ENCODE peak calls at places on chromosomes 5 and 9, in five cellular contexts. One of them, this sample, is unnamed. For H3K36me3, the result is how much of the 10 kb centered on the place peaks cover.

GRCh38 chr9:123536455-123536868 is 180.5 kb downstream of the CRB2 start:
- DNase-seq in BE2C: no peak
- DNase-seq in aorta: no peak
- DNase-seq in SK-N-SH: no peak
- DNase-seq in WERI-Rb-1: no peak
- DNase-seq in this sample: no peak

GRCh38 chr5:35877655-35878054 is 21.0 kb downstream of the IL7R start:
- DNase-seq in aorta: no peak
- DNase-seq in BE2C: no peak
- DNase-seq in SK-N-SH: no peak
- DNase-seq in WERI-Rb-1: no peak
- DNase-seq in this sample: no peak

GRCh38 chr5:173572431-173573125 is 43.9 kb downstream of the BOD1 start:
- DNase-seq in aorta: no peak
- DNase-seq in BE2C: no peak
- DNase-seq in WERI-Rb-1: no peak
- DNase-seq in SK-N-SH: peak
- DNase-seq in this sample: no peak

GRCh38 chr9:129164246-129164930 is 13.7 kb downstream of the IER5L start:
- DNase-seq in WERI-Rb-1: no peak
- DNase-seq in BE2C: no peak
- DNase-seq in SK-N-SH: no peak
- DNase-seq in aorta: no peak
- DNase-seq in this sample: peak

GRCh38 chr9:95505676-95506437 is 10.9 kb downstream of the PTCH1 start:
- DNase-seq in WERI-Rb-1: peak
- DNase-seq in SK-N-SH: peak
- DNase-seq in BE2C: peak
- DNase-seq in aorta: peak
- DNase-seq in this sample: peak

GRCh38 chr5:154196955-154197652 is 6.6 kb downstream of the GALNT10 start:
- DNase-seq in aorta: no peak
- DNase-seq in SK-N-SH: peak
- DNase-seq in BE2C: peak
- DNase-seq in WERI-Rb-1: no peak
- DNase-seq in this sample: no peak

GRCh38 chr9:35079426-35080341 is at the start of gene FANCG:
- DNase-seq in SK-N-SH: peak
- DNase-seq in aorta: peak
- DNase-seq in BE2C: peak
- DNase-seq in WERI-Rb-1: peak
- DNase-seq in this sample: peak

GRCh38 chr5:165029471-165029870 is 1524.1 kb downstream of the MAT2B start:
- DNase-seq in aorta: no peak
- DNase-seq in WERI-Rb-1: peak
- DNase-seq in BE2C: peak
- DNase-seq in SK-N-SH: peak
- DNase-seq in this sample: peak

GRCh38 chr5:5340206-5340729 is 82.2 kb upstream of the ICE1 start:
- DNase-seq in aorta: peak
- DNase-seq in WERI-Rb-1: peak
- DNase-seq in BE2C: peak
- DNase-seq in SK-N-SH: peak
- DNase-seq in this sample: peak

GRCh38 chr5:135036405-135036804 is 2.4 kb upstream of the PITX1 start:
- DNase-seq in SK-N-SH: no peak
- DNase-seq in aorta: peak
- DNase-seq in WERI-Rb-1: no peak
- DNase-seq in BE2C: no peak
- DNase-seq in this sample: no peak

GRCh38 chr5:73170522-73170921 is 2.5 kb upstream of the TMEM174 start:
- DNase-seq in BE2C: peak
- DNase-seq in aorta: no peak
- DNase-seq in WERI-Rb-1: peak
- DNase-seq in SK-N-SH: no peak
- DNase-seq in this sample: peak

GRCh38 chr9:109793196-109793595 is 13.2 kb downstream of the PALM2AKAP2 start:
- DNase-seq in BE2C: no peak
- DNase-seq in aorta: no peak
- DNase-seq in WERI-Rb-1: no peak
- DNase-seq in SK-N-SH: no peak
- DNase-seq in this sample: no peak

GRCh38 chr9:114370985-114371335 is 16.8 kb downstream of the AKNA start:
- DNase-seq in WERI-Rb-1: peak
- DNase-seq in BE2C: no peak
- DNase-seq in SK-N-SH: no peak
- DNase-seq in aorta: peak
- DNase-seq in this sample: no peak

GRCh38 chr9:121213136-121213806 is 11.6 kb upstream of the RAB14 start:
- DNase-seq in BE2C: peak
- DNase-seq in SK-N-SH: peak
- DNase-seq in aorta: peak
- DNase-seq in WERI-Rb-1: peak
- DNase-seq in this sample: peak

GRCh38 chr5:156402387-156402921 is 75.5 kb downstream of the SGCD start:
- DNase-seq in aorta: no peak
- DNase-seq in SK-N-SH: no peak
- DNase-seq in WERI-Rb-1: no peak
- DNase-seq in BE2C: no peak
- DNase-seq in this sample: peak

GRCh38 chr5:115050860-115051259 is 118.8 kb downstream of the TRIM36 start:
- DNase-seq in WERI-Rb-1: no peak
- DNase-seq in BE2C: no peak
- DNase-seq in SK-N-SH: no peak
- DNase-seq in aorta: no peak
- DNase-seq in this sample: no peak

GRCh38 chr9:117825609-117826347 is 121.6 kb downstream of the TLR4 start:
- DNase-seq in aorta: no peak
- DNase-seq in WERI-Rb-1: no peak
- DNase-seq in SK-N-SH: no peak
- DNase-seq in BE2C: no peak
- DNase-seq in this sample: no peak

GRCh38 chr5:179798771-179799643 is 5.2 kb downstream of the LTC4S start:
- DNase-seq in BE2C: no peak
- DNase-seq in aorta: no peak
- DNase-seq in SK-N-SH: no peak
- DNase-seq in WERI-Rb-1: no peak
- DNase-seq in this sample: no peak

GRCh38 chr9:113587471-113588031 is 124.0 kb downstream of the RGS3 start:
- DNase-seq in SK-N-SH: peak
- DNase-seq in aorta: peak
- DNase-seq in BE2C: peak
- DNase-seq in WERI-Rb-1: peak
- DNase-seq in this sample: peak

GRCh38 chr5:94524841-94525697 is 93.3 kb downstream of the KIAA0825 start:
- DNase-seq in BE2C: peak
- DNase-seq in WERI-Rb-1: peak
- DNase-seq in aorta: no peak
- DNase-seq in SK-N-SH: peak
- DNase-seq in this sample: peak

GRCh38 chr5:95884021-95884333 is 61.5 kb upstream of the GLRX start:
- DNase-seq in SK-N-SH: no peak
- DNase-seq in WERI-Rb-1: no peak
- DNase-seq in aorta: no peak
- DNase-seq in BE2C: no peak
- DNase-seq in this sample: no peak

GRCh38 chr5:9156282-9156681 is 389.6 kb downstream of the SEMA5A start:
- DNase-seq in WERI-Rb-1: peak
- DNase-seq in aorta: no peak
- DNase-seq in BE2C: no peak
- DNase-seq in SK-N-SH: peak
- DNase-seq in this sample: peak

GRCh38 chr5:2896371-2897275 is 145.1 kb upstream of the IRX2 start:
- DNase-seq in WERI-Rb-1: no peak
- DNase-seq in SK-N-SH: no peak
- DNase-seq in aorta: no peak
- DNase-seq in BE2C: no peak
- DNase-seq in this sample: no peak

GRCh38 chr5:109413463-109413862 is 3.7 kb upstream of the PJA2 start:
- DNase-seq in SK-N-SH: no peak
- DNase-seq in WERI-Rb-1: no peak
- DNase-seq in BE2C: no peak
- DNase-seq in aorta: no peak
- DNase-seq in this sample: no peak

GRCh38 chr9:10062629-10063395 is 550.0 kb downstream of the PTPRD start:
- DNase-seq in SK-N-SH: no peak
- DNase-seq in aorta: no peak
- DNase-seq in BE2C: no peak
- DNase-seq in WERI-Rb-1: no peak
- DNase-seq in this sample: no peak

GRCh38 chr9:131889437-131890244 is 149.8 kb upstream of the RAPGEF1 start:
- DNase-seq in WERI-Rb-1: no peak
- DNase-seq in BE2C: peak
- DNase-seq in SK-N-SH: peak
- DNase-seq in aorta: no peak
- DNase-seq in this sample: no peak

GRCh38 chr9:73059304-73059703 is 92.4 kb upstream of the ANXA1 start:
- DNase-seq in BE2C: no peak
- DNase-seq in aorta: no peak
- DNase-seq in WERI-Rb-1: no peak
- DNase-seq in SK-N-SH: no peak
- DNase-seq in this sample: no peak

GRCh38 chr5:17360879-17361278 is 137.2 kb upstream of the TAF11L2 start:
- DNase-seq in BE2C: peak
- DNase-seq in WERI-Rb-1: no peak
- DNase-seq in aorta: no peak
- DNase-seq in SK-N-SH: no peak
- DNase-seq in this sample: no peak

GRCh38 chr5:91174418-91174817 is 208.7 kb downstream of the ARRDC3 start:
- DNase-seq in WERI-Rb-1: no peak
- DNase-seq in BE2C: no peak
- DNase-seq in aorta: no peak
- DNase-seq in SK-N-SH: no peak
- DNase-seq in this sample: no peak

DNA sequence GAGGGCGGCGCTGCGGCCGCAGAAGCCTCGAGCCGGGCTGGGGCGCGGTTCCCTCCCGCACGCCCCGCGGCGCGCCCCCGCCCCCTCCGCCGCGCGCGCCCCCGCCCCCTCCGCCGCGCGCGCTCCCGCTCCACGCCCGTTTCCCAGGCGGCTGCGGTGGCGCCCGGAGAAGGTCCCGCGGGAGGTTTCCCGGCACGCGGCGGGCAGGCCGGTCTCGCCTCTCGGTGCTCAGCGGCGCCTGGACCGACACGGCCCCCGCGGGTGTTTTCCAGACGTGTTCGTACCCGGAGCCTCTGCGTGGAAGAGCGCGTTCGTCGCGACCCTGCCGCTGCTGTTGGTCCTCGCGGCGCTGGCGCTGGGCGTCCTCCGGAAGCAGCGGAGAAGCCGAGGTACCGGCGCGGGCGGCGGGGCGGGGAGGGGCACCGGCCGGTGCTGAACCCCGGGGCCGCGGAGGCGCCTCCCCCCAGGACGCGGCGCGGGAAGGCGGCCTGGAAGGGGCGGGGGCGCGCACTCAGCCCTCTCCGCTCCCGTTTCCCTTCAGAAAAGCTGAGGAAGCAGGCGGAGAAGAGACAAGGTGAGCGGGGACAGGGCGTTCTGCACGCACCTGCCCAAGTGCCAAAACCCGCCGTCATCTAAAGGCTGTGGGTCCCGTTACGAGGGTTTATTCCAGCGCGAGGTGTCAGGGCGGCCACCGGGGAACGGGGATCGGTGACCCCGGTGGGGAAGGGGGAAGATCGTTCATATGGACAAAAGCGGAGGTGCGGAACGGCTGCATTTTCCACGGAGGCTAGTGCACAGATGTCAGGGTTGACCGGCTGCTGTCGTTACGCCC is 13.1 kb downstream of the BTNL9 start:
- DNase-seq in BE2C: no peak
- DNase-seq in SK-N-SH: peak
- DNase-seq in WERI-Rb-1: no peak
- DNase-seq in aorta: no peak
- DNase-seq in this sample: peak
- H3K4me3 ChIP-seq in BE2C: no peak
- H3K4me3 ChIP-seq in SK-N-SH: peak
- H3K4me3 ChIP-seq in WERI-Rb-1: peak
- H3K4me3 ChIP-seq in aorta: peak
- H3K4me3 ChIP-seq in this sample: peak

DNA sequence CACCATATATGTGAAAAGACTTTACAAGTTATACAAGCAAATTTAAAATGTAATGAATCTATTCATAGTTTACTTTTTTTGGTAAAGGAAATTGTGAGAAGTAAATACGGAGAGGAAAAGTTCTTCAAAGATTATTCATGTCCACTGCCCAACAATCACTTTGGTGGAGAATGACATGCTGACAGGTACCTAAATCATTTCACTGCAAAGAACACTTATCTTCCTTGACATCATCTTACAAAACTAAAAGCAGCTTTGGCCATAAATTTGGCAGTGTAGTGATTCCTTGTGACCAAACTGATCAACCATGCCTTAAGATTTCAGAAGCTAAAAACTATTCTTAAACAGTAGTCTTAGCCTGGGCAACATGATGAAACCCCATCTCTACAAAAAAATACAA is 42.5 kb downstream of the GOLPH3 start:
- DNase-seq in BE2C: no peak
- DNase-seq in SK-N-SH: no peak
- DNase-seq in aorta: no peak
- DNase-seq in WERI-Rb-1: no peak
- DNase-seq in this sample: no peak
- H3K36me3 ChIP-seq in BE2C: under half
- H3K36me3 ChIP-seq in SK-N-SH: half or more
- H3K36me3 ChIP-seq in aorta: under half
- H3K36me3 ChIP-seq in WERI-Rb-1: half or more
- H3K36me3 ChIP-seq in this sample: under half

GRCh38 chr9:8282555-8282954 is 483.0 kb upstream of the DMAC1 start:
- DNase-seq in aorta: no peak
- DNase-seq in SK-N-SH: no peak
- DNase-seq in WERI-Rb-1: no peak
- DNase-seq in BE2C: no peak
- DNase-seq in this sample: no peak

GRCh38 chr9:8278048-8278447 is 478.5 kb upstream of the DMAC1 start:
- DNase-seq in SK-N-SH: no peak
- DNase-seq in BE2C: no peak
- DNase-seq in WERI-Rb-1: no peak
- DNase-seq in aorta: no peak
- DNase-seq in this sample: no peak
- H3K4me3 ChIP-seq in SK-N-SH: no peak
- H3K4me3 ChIP-seq in BE2C: no peak
- H3K4me3 ChIP-seq in WERI-Rb-1: no peak
- H3K4me3 ChIP-seq in aorta: no peak
- H3K4me3 ChIP-seq in this sample: no peak

GRCh38 chr5:98793223-98793622 is 19.8 kb downstream of the RGMB start:
- DNase-seq in BE2C: no peak
- DNase-seq in WERI-Rb-1: no peak
- DNase-seq in aorta: no peak
- DNase-seq in SK-N-SH: no peak
- DNase-seq in this sample: no peak

GRCh38 chr5:98791110-98791509 is 17.6 kb downstream of the RGMB start:
- DNase-seq in SK-N-SH: no peak
- DNase-seq in BE2C: no peak
- DNase-seq in WERI-Rb-1: no peak
- DNase-seq in aorta: no peak
- DNase-seq in this sample: no peak

GRCh38 chr5:98794414-98795080 is 21.1 kb downstream of the RGMB start:
- DNase-seq in aorta: no peak
- DNase-seq in SK-N-SH: no peak
- DNase-seq in BE2C: no peak
- DNase-seq in WERI-Rb-1: no peak
- DNase-seq in this sample: no peak

GRCh38 chr5:98794001-98794400 is 20.5 kb downstream of the RGMB start:
- DNase-seq in WERI-Rb-1: no peak
- DNase-seq in SK-N-SH: no peak
- DNase-seq in BE2C: no peak
- DNase-seq in aorta: no peak
- DNase-seq in this sample: no peak

GRCh38 chr5:98791928-98792580 is 18.6 kb downstream of the RGMB start:
- DNase-seq in WERI-Rb-1: no peak
- DNase-seq in BE2C: no peak
- DNase-seq in SK-N-SH: no peak
- DNase-seq in aorta: no peak
- DNase-seq in this sample: no peak
- H3K36me3 ChIP-seq in WERI-Rb-1: under half
- H3K36me3 ChIP-seq in BE2C: under half
- H3K36me3 ChIP-seq in SK-N-SH: half or more
- H3K36me3 ChIP-seq in aorta: under half
- H3K36me3 ChIP-seq in this sample: under half